ENCODE peak calls at places on chromosomes 2 and 18, in five cellular contexts. One of them, this sample, is unnamed.
A peak's percentile ranks its signal among the peaks of the same experiment; 100 is the strongest.

GRCh38 chr2:65326276-65326675 is 98.6 kb downstream of the ACTR2 start:
- DNase-seq in Karpas-422: no peak
- DNase-seq in fibroblast of lung: no peak
- DNase-seq in heart left ventricle: no peak
- DNase-seq in endothelial cell of umbilical vein: no peak
- DNase-seq in this sample: no peak

GRCh38 chr18:58633874-58634273 is 5.0 kb upstream of the ALPK2 start:
- DNase-seq in endothelial cell of umbilical vein: no peak
- DNase-seq in heart left ventricle: no peak
- DNase-seq in fibroblast of lung: no peak
- DNase-seq in Karpas-422: no peak
- DNase-seq in this sample: no peak

GRCh38 chr2:47785986-47786385 is 3.0 kb downstream of the MSH6 start:
- DNase-seq in heart left ventricle: no peak
- DNase-seq in Karpas-422: no peak
- DNase-seq in fibroblast of lung: no peak
- DNase-seq in endothelial cell of umbilical vein: no peak
- DNase-seq in this sample: no peak

GRCh38 chr2:240933048-240933965 is 27.2 kb downstream of the CROCC2 start:
- DNase-seq in endothelial cell of umbilical vein: no peak
- DNase-seq in Karpas-422: no peak
- DNase-seq in heart left ventricle: peak; percentile 5
- DNase-seq in fibroblast of lung: no peak
- DNase-seq in this sample: no peak

GRCh38 chr2:53744395-53745065 is 23.1 kb upstream of the CHAC2 start:
- DNase-seq in heart left ventricle: no peak
- DNase-seq in Karpas-422: peak; percentile 69
- DNase-seq in endothelial cell of umbilical vein: no peak
- DNase-seq in fibroblast of lung: peak; percentile 50
- DNase-seq in this sample: no peak

GRCh38 chr2:63755980-63756379 is 85.7 kb upstream of the UGP2 start:
- DNase-seq in fibroblast of lung: peak; percentile 52
- DNase-seq in Karpas-422: no peak
- DNase-seq in heart left ventricle: no peak
- DNase-seq in endothelial cell of umbilical vein: no peak
- DNase-seq in this sample: no peak

GRCh38 chr2:210861038-210861665 is 304.8 kb downstream of the CPS1 start:
- DNase-seq in fibroblast of lung: no peak
- DNase-seq in Karpas-422: no peak
- DNase-seq in endothelial cell of umbilical vein: no peak
- DNase-seq in heart left ventricle: no peak
- DNase-seq in this sample: no peak

GRCh38 chr2:138572318-138572717 is 70.7 kb downstream of the SPOPL start:
- DNase-seq in endothelial cell of umbilical vein: no peak
- DNase-seq in fibroblast of lung: peak; percentile 14
- DNase-seq in heart left ventricle: no peak
- DNase-seq in Karpas-422: no peak
- DNase-seq in this sample: no peak

GRCh38 chr2:168137510-168138180 is 109.8 kb downstream of the STK39 start:
- DNase-seq in heart left ventricle: no peak
- DNase-seq in fibroblast of lung: no peak
- DNase-seq in Karpas-422: peak; percentile 76
- DNase-seq in endothelial cell of umbilical vein: no peak
- DNase-seq in this sample: no peak

GRCh38 chr18:12686100-12686499 is 16.4 kb downstream of the CEP76 start:
- DNase-seq in fibroblast of lung: peak; percentile 35
- DNase-seq in Karpas-422: peak; percentile 69
- DNase-seq in endothelial cell of umbilical vein: peak; percentile 38
- DNase-seq in heart left ventricle: no peak
- DNase-seq in this sample: no peak

GRCh38 chr18:24388975-24389374 is 8.6 kb downstream of the OSBPL1A start:
- DNase-seq in endothelial cell of umbilical vein: no peak
- DNase-seq in Karpas-422: no peak
- DNase-seq in fibroblast of lung: no peak
- DNase-seq in heart left ventricle: no peak
- DNase-seq in this sample: no peak

GRCh38 chr18:10252952-10253680 is 201.3 kb upstream of the APCDD1 start:
- DNase-seq in fibroblast of lung: no peak
- DNase-seq in endothelial cell of umbilical vein: no peak
- DNase-seq in heart left ventricle: no peak
- DNase-seq in Karpas-422: peak; percentile 87
- DNase-seq in this sample: no peak

GRCh38 chr18:37465922-37466321 is 99.7 kb downstream of the CELF4 start:
- DNase-seq in endothelial cell of umbilical vein: no peak
- DNase-seq in fibroblast of lung: no peak
- DNase-seq in Karpas-422: no peak
- DNase-seq in heart left ventricle: no peak
- DNase-seq in this sample: no peak

GRCh38 chr2:69753659-69754350 is 11.9 kb downstream of the ANXA4 start:
- DNase-seq in heart left ventricle: no peak
- DNase-seq in endothelial cell of umbilical vein: no peak
- DNase-seq in fibroblast of lung: no peak
- DNase-seq in Karpas-422: no peak
- DNase-seq in this sample: no peak

GRCh38 chr18:4096501-4096900 is 358.6 kb downstream of the DLGAP1 start:
- DNase-seq in endothelial cell of umbilical vein: no peak
- DNase-seq in Karpas-422: no peak
- DNase-seq in fibroblast of lung: no peak
- DNase-seq in heart left ventricle: no peak
- DNase-seq in this sample: no peak

GRCh38 chr2:96116424-96116878 is at the start of gene ADRA2B:
- DNase-seq in fibroblast of lung: no peak
- DNase-seq in endothelial cell of umbilical vein: peak; percentile 19
- DNase-seq in Karpas-422: peak; percentile 66
- DNase-seq in heart left ventricle: peak; percentile 65
- DNase-seq in this sample: peak; percentile 81

GRCh38 chr2:210620456-210620855 is 64.1 kb downstream of the CPS1 start:
- DNase-seq in endothelial cell of umbilical vein: no peak
- DNase-seq in Karpas-422: no peak
- DNase-seq in heart left ventricle: no peak
- DNase-seq in fibroblast of lung: no peak
- DNase-seq in this sample: no peak

GRCh38 chr2:7031424-7032245 is 114.4 kb downstream of the RNF144A start:
- DNase-seq in fibroblast of lung: no peak
- DNase-seq in heart left ventricle: no peak
- DNase-seq in Karpas-422: no peak
- DNase-seq in endothelial cell of umbilical vein: no peak
- DNase-seq in this sample: peak; percentile 45

GRCh38 chr2:186540971-186541370 is 48.9 kb upstream of the ITGAV start:
- DNase-seq in heart left ventricle: no peak
- DNase-seq in Karpas-422: no peak
- DNase-seq in endothelial cell of umbilical vein: no peak
- DNase-seq in fibroblast of lung: peak; percentile 33
- DNase-seq in this sample: no peak

GRCh38 chr2:189654641-189655040 is 6.6 kb upstream of the ASNSD1 start:
- DNase-seq in endothelial cell of umbilical vein: no peak
- DNase-seq in heart left ventricle: no peak
- DNase-seq in Karpas-422: no peak
- DNase-seq in fibroblast of lung: no peak
- DNase-seq in this sample: no peak

GRCh38 chr2:223613017-223613950 is 11.1 kb upstream of the SCG2 start:
- DNase-seq in heart left ventricle: peak; percentile 81
- DNase-seq in Karpas-422: no peak
- DNase-seq in endothelial cell of umbilical vein: peak; percentile 94
- DNase-seq in fibroblast of lung: peak; percentile 99
- DNase-seq in this sample: no peak

GRCh38 chr2:44250376-44250775 is 24.9 kb upstream of the SLC3A1 start:
- DNase-seq in heart left ventricle: no peak
- DNase-seq in Karpas-422: peak; percentile 67
- DNase-seq in endothelial cell of umbilical vein: no peak
- DNase-seq in fibroblast of lung: no peak
- DNase-seq in this sample: no peak

GRCh38 chr2:96907405-96908041 is 37.6 kb upstream of the SEMA4C start:
- DNase-seq in Karpas-422: no peak
- DNase-seq in heart left ventricle: peak; percentile 89
- DNase-seq in endothelial cell of umbilical vein: peak; percentile 45
- DNase-seq in fibroblast of lung: peak; percentile 71
- DNase-seq in this sample: no peak

GRCh38 chr2:201781583-201782051 is 884 bp upstream of the ALS2 start:
- DNase-seq in fibroblast of lung: no peak
- DNase-seq in endothelial cell of umbilical vein: no peak
- DNase-seq in Karpas-422: peak; percentile 68
- DNase-seq in heart left ventricle: peak; percentile 12
- DNase-seq in this sample: peak; percentile 1

GRCh38 chr2:152339762-152340286 is 4.8 kb downstream of the FMNL2 start:
- DNase-seq in endothelial cell of umbilical vein: no peak
- DNase-seq in heart left ventricle: no peak
- DNase-seq in Karpas-422: no peak
- DNase-seq in fibroblast of lung: no peak
- DNase-seq in this sample: no peak

GRCh38 chr2:205696541-205697441 is 14.5 kb downstream of the NRP2 start:
- DNase-seq in fibroblast of lung: no peak
- DNase-seq in heart left ventricle: no peak
- DNase-seq in Karpas-422: no peak
- DNase-seq in endothelial cell of umbilical vein: no peak
- DNase-seq in this sample: no peak

GRCh38 chr2:138877421-138877820 is 97.2 kb upstream of the NXPH2 start:
- DNase-seq in fibroblast of lung: no peak
- DNase-seq in Karpas-422: no peak
- DNase-seq in endothelial cell of umbilical vein: no peak
- DNase-seq in heart left ventricle: no peak
- DNase-seq in this sample: no peak

GRCh38 chr18:55161966-55162365 is 202.7 kb upstream of the CCDC68 start:
- DNase-seq in fibroblast of lung: no peak
- DNase-seq in heart left ventricle: no peak
- DNase-seq in Karpas-422: no peak
- DNase-seq in endothelial cell of umbilical vein: no peak
- DNase-seq in this sample: no peak

GRCh38 chr18:55159027-55159426 is 199.8 kb upstream of the CCDC68 start:
- DNase-seq in endothelial cell of umbilical vein: no peak
- DNase-seq in Karpas-422: no peak
- DNase-seq in heart left ventricle: no peak
- DNase-seq in fibroblast of lung: no peak
- DNase-seq in this sample: no peak

GRCh38 chr18:55153346-55153745 is 194.1 kb upstream of the CCDC68 start:
- DNase-seq in heart left ventricle: no peak
- DNase-seq in Karpas-422: no peak
- DNase-seq in fibroblast of lung: no peak
- DNase-seq in endothelial cell of umbilical vein: no peak
- DNase-seq in this sample: no peak

GRCh38 chr18:55163550-55163949 is 204.3 kb upstream of the CCDC68 start:
- DNase-seq in fibroblast of lung: no peak
- DNase-seq in Karpas-422: no peak
- DNase-seq in endothelial cell of umbilical vein: no peak
- DNase-seq in heart left ventricle: no peak
- DNase-seq in this sample: no peak

DNA sequence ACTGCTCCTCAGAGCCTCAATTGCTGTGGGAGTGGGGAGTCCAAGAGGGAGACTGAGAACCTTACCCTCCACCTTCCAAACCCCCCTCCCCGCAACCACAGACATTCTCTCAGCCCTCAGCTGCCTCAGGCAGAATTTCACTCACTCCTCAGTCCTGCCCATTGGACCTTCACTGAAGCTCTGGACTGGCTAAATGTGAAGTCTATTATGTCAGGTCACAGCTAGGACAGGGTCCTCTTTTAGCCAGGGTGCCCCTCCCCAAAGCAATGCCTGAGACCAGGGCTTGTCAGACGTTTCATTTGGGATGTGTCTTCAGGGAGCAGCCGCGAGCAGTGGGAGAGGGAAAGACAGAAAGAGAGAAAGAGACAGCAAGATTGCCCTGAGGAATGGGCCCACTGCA is 199.3 kb upstream of the CCDC68 start:
- DNase-seq in heart left ventricle: no peak
- DNase-seq in fibroblast of lung: no peak
- DNase-seq in endothelial cell of umbilical vein: no peak
- DNase-seq in Karpas-422: no peak
- DNase-seq in this sample: no peak
- H3K27me3 ChIP-seq in heart left ventricle: no peaks in the 10 kb centered on the region
- H3K27me3 ChIP-seq in fibroblast of lung: no peaks in the 10 kb centered on the region
- H3K27me3 ChIP-seq in endothelial cell of umbilical vein: peaks cover 3% of the 10 kb centered on the region
- H3K27me3 ChIP-seq in Karpas-422: no peaks in the 10 kb centered on the region
- H3K27me3 ChIP-seq in this sample: no peaks in the 10 kb centered on the region

DNA sequence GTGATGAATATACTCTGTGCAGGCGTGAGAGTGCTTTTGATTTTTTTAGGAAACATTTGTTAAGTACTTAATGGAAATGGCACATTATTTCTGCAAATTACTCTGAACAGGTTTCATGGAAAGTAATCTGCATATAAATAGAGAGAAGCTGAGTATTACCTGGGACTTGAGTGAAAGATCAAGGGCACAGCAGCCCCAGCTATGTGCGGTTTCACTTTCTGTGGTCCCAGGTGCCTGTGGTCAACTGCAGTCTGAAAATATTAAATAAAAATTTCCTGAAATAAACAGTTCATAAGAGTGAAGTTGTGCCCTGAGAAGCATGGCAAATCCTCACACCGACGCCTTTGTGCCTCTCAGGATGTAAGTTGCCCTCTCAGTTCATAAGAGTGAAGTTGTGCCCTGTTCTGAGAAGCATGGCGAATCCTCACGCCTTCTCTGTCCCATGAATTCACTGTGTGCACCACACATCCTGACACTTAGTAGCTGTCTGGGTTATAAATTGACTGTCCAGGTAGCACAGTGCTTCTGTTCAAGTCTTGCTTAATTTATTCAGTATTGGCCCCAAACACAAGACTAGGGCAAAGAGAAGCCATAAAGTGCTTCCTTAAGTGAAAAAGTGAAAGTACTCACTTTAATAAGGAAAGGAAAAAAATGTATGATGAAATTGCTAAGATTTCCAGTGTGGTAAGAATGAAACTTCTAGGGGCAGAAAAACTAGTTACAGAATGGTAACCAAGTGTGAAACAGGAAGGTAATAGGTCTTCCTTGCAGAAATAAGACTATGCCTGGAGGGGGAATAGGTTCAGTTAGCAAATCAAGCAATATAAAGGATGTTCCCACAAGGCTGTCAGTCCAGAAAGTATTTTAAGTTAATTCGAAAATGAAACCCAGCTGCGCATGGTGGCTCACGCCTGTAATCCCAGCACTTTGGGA is 4.3 kb upstream of the SNTG2 start:
- DNase-seq in heart left ventricle: no peak
- DNase-seq in fibroblast of lung: no peak
- DNase-seq in Karpas-422: no peak
- DNase-seq in endothelial cell of umbilical vein: no peak
- DNase-seq in this sample: no peak
- H3K27me3 ChIP-seq in heart left ventricle: peaks cover 35% of the 10 kb centered on the region
- H3K27me3 ChIP-seq in fibroblast of lung: no peaks in the 10 kb centered on the region
- H3K27me3 ChIP-seq in Karpas-422: no peaks in the 10 kb centered on the region
- H3K27me3 ChIP-seq in endothelial cell of umbilical vein: peaks cover 3% of the 10 kb centered on the region
- H3K27me3 ChIP-seq in this sample: peaks cover 8% of the 10 kb centered on the region

GRCh38 chr2:26933638-26934334 is 36.7 kb upstream of the MAPRE3 start:
- DNase-seq in Karpas-422: no peak
- DNase-seq in fibroblast of lung: no peak
- DNase-seq in heart left ventricle: no peak
- DNase-seq in endothelial cell of umbilical vein: no peak
- DNase-seq in this sample: no peak
- H3K27me3 ChIP-seq in Karpas-422: no peaks in the 10 kb centered on the region
- H3K27me3 ChIP-seq in fibroblast of lung: peaks cover 12% of the 10 kb centered on the region
- H3K27me3 ChIP-seq in heart left ventricle: no peaks in the 10 kb centered on the region
- H3K27me3 ChIP-seq in endothelial cell of umbilical vein: no peaks in the 10 kb centered on the region
- H3K27me3 ChIP-seq in this sample: peaks cover 4% of the 10 kb centered on the region

DNA sequence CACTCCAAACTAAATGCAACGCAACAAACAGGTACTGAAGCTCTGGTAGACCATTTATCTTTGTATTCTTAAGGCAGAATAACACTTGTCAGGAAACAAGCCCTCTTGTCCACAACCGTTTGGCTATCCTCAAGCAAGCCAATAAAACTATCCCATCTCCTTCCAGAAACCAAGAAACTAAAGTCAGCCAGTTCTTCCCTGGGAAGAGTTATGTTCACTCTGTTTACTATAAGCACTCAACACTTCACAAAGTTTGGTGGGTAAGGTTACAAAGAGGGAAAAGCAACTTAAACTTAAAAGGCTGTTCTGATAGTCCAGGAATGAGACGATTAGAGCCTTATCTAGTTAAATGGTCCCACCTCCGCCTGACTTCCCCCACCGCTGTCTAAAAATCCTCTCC is 25.7 kb downstream of the LRP2 start:
- DNase-seq in heart left ventricle: no peak
- DNase-seq in endothelial cell of umbilical vein: no peak
- DNase-seq in fibroblast of lung: no peak
- DNase-seq in Karpas-422: no peak
- DNase-seq in this sample: no peak
- H3K27me3 ChIP-seq in heart left ventricle: no peaks in the 10 kb centered on the region
- H3K27me3 ChIP-seq in endothelial cell of umbilical vein: peaks cover 4% of the 10 kb centered on the region
- H3K27me3 ChIP-seq in fibroblast of lung: no peaks in the 10 kb centered on the region
- H3K27me3 ChIP-seq in Karpas-422: peaks cover 3% of the 10 kb centered on the region
- H3K27me3 ChIP-seq in this sample: no peaks in the 10 kb centered on the region

This sample was measured in CD4-positive, alpha-beta T cell.